ENCODE peak calls at places on chromosomes 6 and 20, in five cellular contexts. L is amniotic epithelial cell; N is NCI-H2029; A is sigmoid colon; X is activated gamma-delta T cell treated with anti-CD3 and anti-CD28 coated beads, Interleukin-2, amount 50 U/mL, for 16 hours. S is an unnamed sample.

GRCh38 chr6:114342826-114343781 is at the start of gene HS3ST5:
- DNase-seq in N (peak; percentile 73), L (no peak), A (peak; percentile 66), X (no peak), S (peak; percentile 75)

GRCh38 chr6:3919130-3919628 is 70.0 kb downstream of the FAM50B start:
- DNase-seq in N (peak; percentile 96), L (peak; percentile 31), A (no peak), X (no peak), S (no peak)

GRCh38 chr20:33410081-33410742 is 8.9 kb upstream of the CDK5RAP1 start:
- DNase-seq in N (no peak), X (no peak), L (no peak), A (no peak), S (no peak)

GRCh38 chr6:43508481-43509141 is 1.5 kb downstream of the LRRC73 start:
- DNase-seq in L (no peak), N (no peak), X (no peak), A (no peak), S (no peak)

GRCh38 chr20:33852971-33853813 is 42.0 kb downstream of the CHMP4B start:
- DNase-seq in N (no peak), A (no peak), X (no peak), L (no peak), S (no peak)

GRCh38 chr6:20404641-20405032 is 3.0 kb downstream of the E2F3 start:
- DNase-seq in L (peak; percentile 77), A (no peak), N (peak; percentile 80), X (peak; percentile 53), S (no peak)

GRCh38 chr6:84522135-84522535 is 242.3 kb downstream of the TBX18 start:
- DNase-seq in X (no peak), N (no peak), A (no peak), L (peak; percentile 97), S (no peak)

GRCh38 chr6:36029464-36029863 is 1.9 kb downstream of the MAPK14 start:
- DNase-seq in A (no peak), L (peak; percentile 92), N (no peak), X (no peak), S (no peak)

GRCh38 chr6:56595490-56596122 is 47.1 kb downstream of the DST start:
- DNase-seq in N (peak; percentile 49), L (peak; percentile 44), X (no peak), A (no peak), S (peak; percentile 31)

GRCh38 chr6:91299544-91300491 is 712.9 kb upstream of the MAP3K7 start:
- DNase-seq in L (no peak), N (no peak), A (peak; percentile 66), X (no peak), S (no peak)

GRCh38 chr6:142155091-142155490 is 8.0 kb downstream of the VTA1 start:
- DNase-seq in L (no peak), A (no peak), N (no peak), X (no peak), S (no peak)

GRCh38 chr6:30163090-30163917 is at the start of gene TRIM15:
- DNase-seq in N (no peak), X (no peak), L (no peak), A (no peak), S (no peak)

GRCh38 chr6:125018136-125018535 is 55.9 kb downstream of the RNF217 start:
- DNase-seq in N (no peak), A (no peak), L (no peak), X (no peak), S (no peak)

GRCh38 chr20:49853640-49854039 is 41.0 kb downstream of the SLC9A8 start:
- DNase-seq in N (no peak), L (peak; percentile 97), A (no peak), X (no peak), S (peak; percentile 62)